ENCODE peak calls at places on chromosomes 5 and 9, in six cellular contexts. G is HL-60; B is upper lobe of right lung; F is CD8-positive, alpha-beta T cell; O is RWPE1; I is CD4-positive, alpha-beta memory T cell. M is an unnamed sample.

GRCh38 chr5:152676177-152676576 is 271.1 kb upstream of the NMUR2 start:
- DNase-seq in G (no peak), B (no peak), F (no peak), O (no peak), I (no peak), M (no peak)

GRCh38 chr9:132698989-132699388 is 28.7 kb downstream of the GTF3C4 start:
- DNase-seq in G (no peak), B (no peak), F (no peak), O (no peak), I (no peak), M (no peak)

GRCh38 chr5:89016741-89017312 is 133.8 kb upstream of the MEF2C start:
- DNase-seq in G (no peak), B (no peak), F (no peak), O (no peak), I (no peak), M (no peak)

GRCh38 chr5:116276952-116277351 is 192.1 kb downstream of the COMMD10 start:
- DNase-seq in G (no peak), B (no peak), F (no peak), O (no peak), I (no peak), M (no peak)

GRCh38 chr9:131297903-131298302 is 8.4 kb downstream of the PLPP7 start:
- DNase-seq in G (no peak), B (no peak), F (no peak), O (no peak), I (no peak), M (no peak)

GRCh38 chr5:34582364-34582763 is 73.8 kb upstream of the RAI14 start:
- DNase-seq in G (no peak), B (no peak), F (no peak), O (no peak), I (no peak), M (no peak)

GRCh38 chr5:37900692-37901091 is 60.9 kb upstream of the GDNF start:
- DNase-seq in G (no peak), B (no peak), F (no peak), O (peak; percentile 25), I (no peak), M (no peak)

GRCh38 chr5:141351591-141351990 is 1.7 kb downstream of the PCDHGB1 start:
- DNase-seq in G (no peak), B (no peak), F (no peak), O (no peak), I (no peak), M (no peak)

GRCh38 chr5:73901045-73901444 is 275.0 kb downstream of the ARHGEF28 start:
- DNase-seq in G (no peak), B (no peak), F (no peak), O (peak; percentile 84), I (no peak), M (no peak)

GRCh38 chr5:169856571-169856970 is 123.7 kb downstream of the INSYN2B start:
- DNase-seq in G (no peak), B (no peak), F (no peak), O (peak; percentile 44), I (no peak), M (no peak)

GRCh38 chr9:138077898-138078540 is 200.4 kb downstream of the CACNA1B start:
- DNase-seq in G (no peak), B (peak; percentile 23), F (no peak), O (no peak), I (no peak), M (no peak)

GRCh38 chr9:3240651-3241268 is 285.0 kb downstream of the RFX3 start:
- DNase-seq in G (peak; percentile 21), B (peak; percentile 75), F (peak; percentile 60), O (peak; percentile 26), I (peak; percentile 43), M (no peak)

GRCh38 chr9:69535911-69536310 is 136.3 kb downstream of the APBA1 start:
- DNase-seq in G (no peak), B (no peak), F (no peak), O (no peak), I (no peak), M (no peak)

GRCh38 chr9:128214571-128215490 is 11.7 kb downstream of the DNM1 start:
- DNase-seq in G (no peak), B (peak; percentile 61), F (peak; percentile 9), O (no peak), I (no peak), M (no peak)

GRCh38 chr9:131960311-131960710 is 119.4 kb downstream of the MED27 start:
- DNase-seq in G (no peak), B (no peak), F (no peak), O (peak; percentile 41), I (no peak), M (no peak)

GRCh38 chr9:19788614-19789271 is at the start of gene SLC24A2:
- DNase-seq in G (no peak), B (no peak), F (no peak), O (no peak), I (no peak), M (peak; percentile 58)

GRCh38 chr5:11047051-11047450 is 286.0 kb upstream of the DAP start:
- DNase-seq in G (no peak), B (no peak), F (no peak), O (no peak), I (no peak), M (no peak)

GRCh38 chr5:11047625-11048024 is 286.6 kb upstream of the DAP start:
- DNase-seq in G (no peak), B (no peak), F (no peak), O (no peak), I (no peak), M (no peak)

GRCh38 chr5:11050596-11051304 is 289.7 kb upstream of the DAP start:
- DNase-seq in G (no peak), B (no peak), F (no peak), O (no peak), I (no peak), M (no peak)

GRCh38 chr5:11046160-11046559 is 285.1 kb upstream of the DAP start:
- DNase-seq in G (no peak), B (no peak), F (no peak), O (no peak), I (no peak), M (no peak)

GRCh38 chr5:11048760-11049159 is 287.7 kb upstream of the DAP start:
- DNase-seq in G (no peak), B (no peak), F (no peak), O (no peak), I (no peak), M (no peak)
- H3K27ac ChIP-seq in G (no peak overlapping the region), B (no peak overlapping the region), F (no peak overlapping the region), O (no peak overlapping the region), I (no peak overlapping the region), M (no peak overlapping the region)

GRCh38 chr9:94993141-94993820 is 266.8 kb downstream of the AOPEP start:
- DNase-seq in G (no peak), B (no peak), F (no peak), O (no peak), I (no peak), M (no peak)

GRCh38 chr9:94990897-94991561 is 264.5 kb downstream of the AOPEP start:
- DNase-seq in G (no peak), B (no peak), F (no peak), O (no peak), I (no peak), M (no peak)

GRCh38 chr9:94995294-94995693 is 268.8 kb downstream of the AOPEP start:
- DNase-seq in G (no peak), B (no peak), F (no peak), O (no peak), I (no peak), M (no peak)

GRCh38 chr9:94991961-94992907 is 265.7 kb downstream of the AOPEP start:
- DNase-seq in G (no peak), B (no peak), F (no peak), O (no peak), I (no peak), M (no peak)

GRCh38 chr9:94993821-94994165 is 267.3 kb downstream of the AOPEP start:
- DNase-seq in G (no peak), B (no peak), F (no peak), O (no peak), I (no peak), M (no peak)
- H3K27ac ChIP-seq in G (no peak overlapping the region), B (peak overlapping the region; percentile 49), F (no peak overlapping the region), O (no peak overlapping the region), I (no peak overlapping the region), M (no peak overlapping the region)

GRCh38 chr5:145925803-145926202 is 10.6 kb upstream of the SH3RF2 start:
- DNase-seq in G (no peak), B (no peak), F (no peak), O (peak; percentile 71), I (no peak), M (no peak)
- H3K27ac ChIP-seq in G (no peak overlapping the region), B (no peak overlapping the region), F (no peak overlapping the region), O (no peak overlapping the region), I (no peak overlapping the region), M (no peak overlapping the region)

GRCh38 chr5:172104021-172104420 is 84.0 kb downstream of the STK10 start:
- DNase-seq in G (no peak), B (no peak), F (no peak), O (no peak), I (no peak), M (no peak)

GRCh38 chr5:172102251-172102870 is 85.7 kb downstream of the STK10 start:
- DNase-seq in G (no peak), B (no peak), F (no peak), O (no peak), I (no peak), M (no peak)

GRCh38 chr5:172104801-172105701 is 83.0 kb downstream of the STK10 start:
- DNase-seq in G (no peak), B (no peak), F (no peak), O (no peak), I (no peak), M (no peak)

GRCh38 chr5:172101547-172102225 is 86.3 kb downstream of the STK10 start:
- DNase-seq in G (no peak), B (no peak), F (no peak), O (no peak), I (no peak), M (no peak)

DNA sequence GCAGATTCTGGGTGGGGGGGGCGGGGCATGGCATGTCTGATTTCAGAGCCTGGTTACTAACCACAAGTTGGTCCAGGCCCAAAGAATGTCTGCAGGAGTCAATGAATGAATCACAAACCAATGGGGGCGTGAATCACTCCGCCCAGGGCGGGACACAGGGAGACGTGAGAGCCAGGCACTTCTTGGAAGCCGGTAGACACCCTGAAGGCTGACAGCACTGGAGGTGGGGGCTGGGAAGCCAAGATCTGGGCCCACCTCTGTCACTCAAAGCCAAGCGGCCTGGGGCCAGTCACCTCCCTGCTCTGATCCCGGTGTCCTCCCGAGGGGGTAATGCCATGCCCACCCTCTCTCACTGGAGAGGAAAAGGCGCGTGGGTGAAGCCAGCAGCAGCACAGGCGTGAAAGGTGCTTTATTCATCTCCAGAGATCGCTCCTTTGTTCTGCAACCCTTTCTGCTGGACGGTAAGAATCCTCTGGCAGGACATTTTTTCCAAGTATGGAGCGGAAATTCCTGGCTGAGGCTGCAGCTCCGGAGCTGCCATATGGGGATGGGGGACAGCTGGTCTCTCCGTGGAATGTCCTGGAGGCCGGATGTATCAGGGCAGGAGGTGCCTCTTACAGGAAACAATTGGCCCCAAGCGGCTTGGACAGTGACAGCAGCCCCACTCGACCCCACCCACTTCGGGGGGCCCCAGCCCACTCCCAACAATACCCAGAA is 85.0 kb downstream of the STK10 start:
- DNase-seq in G (no peak), B (no peak), F (no peak), O (peak; percentile 98), I (no peak), M (no peak)
- H3K27ac ChIP-seq in G (no peak overlapping the region), B (peak overlapping the region; percentile 65), F (no peak overlapping the region), O (peak overlapping the region; percentile 91), I (no peak overlapping the region), M (no peak overlapping the region)

GRCh38 chr5:173320259-173320658 is 8.0 kb downstream of the STC2 start:
- DNase-seq in G (no peak), B (no peak), F (no peak), O (no peak), I (no peak), M (no peak)
- H3K27ac ChIP-seq in G (no peak overlapping the region), B (peak overlapping the region; percentile 47), F (no peak overlapping the region), O (peak overlapping the region; percentile 3), I (no peak overlapping the region), M (no peak overlapping the region)

M was measured in substantia nigra.